ENCODE peak calls at places on chromosomes 4 and X, in seven cellular contexts. E is GM12892, B is HepG2, S is K562, I is SK-N-SH, X is GM12878, T is H1. P is an unnamed sample.

GRCh38 chrX:134537179-134537945 is 77.4 kb downstream of the HPRT1 start:
- DNase-seq in E (no peak), X (no peak), S (peak), I (no peak), T (no peak), B (peak), P (no peak)

GRCh38 chr4:1036095-1036494 is 24.7 kb downstream of the FGFRL1 start:
- DNase-seq in T (no peak), I (no peak), E (no peak), B (no peak), X (no peak), S (no peak), P (no peak)

GRCh38 chr4:17589355-17589754 is 12.4 kb downstream of the LAP3 start:
- DNase-seq in S (no peak), E (no peak), T (no peak), X (no peak), I (no peak), B (no peak), P (no peak)

GRCh38 chr4:177236889-177237288 is 72.8 kb upstream of the NEIL3 start:
- DNase-seq in T (no peak), S (no peak), E (no peak), I (no peak), X (no peak), B (no peak), P (no peak)

GRCh38 chr4:30553721-30554120 is 166.4 kb upstream of the PCDH7 start:
- DNase-seq in B (no peak), S (no peak), X (no peak), I (no peak), T (no peak), E (no peak), P (no peak)

GRCh38 chrX:70434352-70434866 is 10.2 kb upstream of the DLG3 start:
- DNase-seq in T (peak), E (peak), X (no peak), B (peak), I (peak), S (peak), P (peak)

GRCh38 chr4:170777663-170778062 is 687.9 kb upstream of the AADAT start:
- DNase-seq in E (no peak), X (no peak), S (no peak), T (no peak), B (no peak), I (no peak), P (no peak)

GRCh38 chr4:78166582-78166981 is 109.5 kb downstream of the FRAS1 start:
- DNase-seq in B (no peak), X (no peak), T (no peak), E (no peak), I (no peak), S (no peak), P (no peak)

GRCh38 chr4:17323619-17324400 is 188.1 kb downstream of the QDPR start:
- DNase-seq in X (no peak), S (no peak), E (no peak), B (no peak), T (no peak), I (no peak), P (no peak)

GRCh38 chr4:112247021-112247420 is 15.4 kb downstream of the AP1AR start:
- DNase-seq in S (no peak), I (no peak), E (no peak), X (no peak), T (no peak), B (no peak), P (no peak)

GRCh38 chrX:119238557-119238956 is 2.5 kb downstream of the PGRMC1 start:
- DNase-seq in S (no peak), I (no peak), X (no peak), E (no peak), B (no peak), T (no peak), P (no peak)

GRCh38 chr4:70721747-70722146 is at the start of gene RUFY3:
- DNase-seq in S (no peak), I (peak), E (no peak), X (no peak), B (no peak), T (no peak), P (no peak)

GRCh38 chrX:39460491-39460890 is 637.3 kb downstream of the BCOR start:
- DNase-seq in E (no peak), T (no peak), I (no peak), S (no peak), X (no peak), B (no peak), P (no peak)

GRCh38 chr4:171433674-171434073 is 379.5 kb upstream of the GALNTL6 start:
- DNase-seq in X (no peak), T (no peak), I (no peak), B (no peak), S (no peak), E (no peak), P (no peak)

GRCh38 chrX:51825432-51825831 is 68.0 kb upstream of the MAGED1 start:
- DNase-seq in B (no peak), T (no peak), S (no peak), I (no peak), X (no peak), E (no peak), P (no peak)

GRCh38 chr4:100984901-100985300 is 362.4 kb downstream of the PPP3CA start:
- DNase-seq in I (no peak), X (no peak), T (no peak), S (no peak), B (no peak), E (no peak), P (no peak)

GRCh38 chr4:148120216-148120615 is 322.0 kb downstream of the NR3C2 start:
- DNase-seq in E (no peak), B (no peak), S (no peak), X (no peak), T (no peak), I (no peak), P (no peak)

GRCh38 chrX:270848-271367 is 10.3 kb upstream of the PLCXD1 start:
- DNase-seq in B (no peak), I (no peak), S (no peak), T (no peak), E (no peak), X (no peak), P (no peak)

GRCh38 chrX:79325263-79325958 is 41.7 kb downstream of the ITM2A start:
- DNase-seq in T (no peak), S (no peak), E (no peak), B (no peak), X (no peak), I (no peak), P (no peak)

GRCh38 chrX:131830400-131831184 is 192.5 kb upstream of the STK26 start:
- DNase-seq in S (peak), X (peak), T (peak), B (peak), I (peak), E (no peak), P (no peak)

GRCh38 chrX:72169008-72169728 is 12.4 kb upstream of the PIN4 start:
- DNase-seq in I (no peak), B (no peak), S (no peak), E (no peak), X (no peak), T (no peak), P (no peak)

GRCh38 chr4:2958446-2958845 is 4.8 kb downstream of the NOP14 start:
- DNase-seq in T (no peak), E (no peak), B (no peak), S (no peak), I (no peak), X (no peak), P (no peak)

GRCh38 chrX:110987292-110987691 is 108.7 kb upstream of the PAK3 start:
- DNase-seq in E (no peak), B (no peak), X (no peak), I (no peak), S (no peak), T (no peak), P (no peak)

GRCh38 chr4:38365748-38366310 is 298.2 kb upstream of the KLF3 start:
- DNase-seq in I (no peak), T (no peak), X (no peak), S (no peak), E (no peak), B (peak), P (no peak)

GRCh38 chrX:12979011-12979629 is 4.2 kb downstream of the TMSB4X start:
- DNase-seq in X (no peak), E (no peak), I (no peak), T (no peak), S (no peak), B (no peak), P (no peak)

GRCh38 chr4:83392562-83392961 is 57.9 kb upstream of the HPSE start:
- DNase-seq in X (no peak), S (no peak), B (peak), E (no peak), I (no peak), T (no peak), P (no peak)

GRCh38 chrX:131816551-131817136 is 206.5 kb upstream of the STK26 start:
- DNase-seq in S (no peak), T (no peak), I (peak), E (no peak), B (no peak), X (peak), P (no peak)

GRCh38 chr4:8721621-8722020 is 129.1 kb downstream of the CPZ start:
- DNase-seq in T (no peak), S (no peak), B (no peak), X (no peak), I (no peak), E (no peak), P (no peak)

GRCh38 chr4:38466401-38466800 is 197.6 kb upstream of the KLF3 start:
- DNase-seq in X (no peak), E (no peak), S (peak), I (no peak), B (no peak), T (no peak), P (no peak)

GRCh38 chrX:102723456-102723855 is 2.9 kb downstream of the GPRASP3 start:
- DNase-seq in B (no peak), I (no peak), S (no peak), E (no peak), X (no peak), T (no peak), P (no peak)

GRCh38 chr4:110823251-110823650 is 200.4 kb upstream of the PITX2 start:
- DNase-seq in T (no peak), B (no peak), I (no peak), E (no peak), X (no peak), S (no peak), P (no peak)

GRCh38 chr4:913280-913618 is 18.9 kb downstream of the GAK start:
- DNase-seq in S (no peak), B (no peak), I (no peak), X (no peak), E (no peak), T (no peak), P (no peak)

GRCh38 chr4:24781999-24782745 is 13.2 kb upstream of the SOD3 start:
- DNase-seq in B (no peak), T (no peak), X (no peak), I (no peak), S (no peak), E (no peak), P (no peak)

GRCh38 chr4:109728385-109728784 is 1.5 kb downstream of the PLA2G12A start:
- DNase-seq in T (no peak), B (no peak), E (no peak), S (no peak), X (no peak), I (no peak), P (no peak)

GRCh38 chr4:108433832-108434231 is 186.5 kb upstream of the RPL34 start:
- DNase-seq in X (no peak), T (no peak), E (no peak), I (no peak), S (no peak), B (no peak), P (no peak)

GRCh38 chr4:159010563-159011260 is 92.2 kb upstream of the RAPGEF2 start:
- DNase-seq in I (no peak), B (peak), S (no peak), T (no peak), X (no peak), E (no peak), P (no peak)
- TF ChIP-seq TAF1 in I (no peak), B (no peak), S (no peak), T (no peak), X (no peak), E (no peak), P (no peak)

GRCh38 chr4:75715105-75715799 is 9.1 kb upstream of the USO1 start:
- DNase-seq in X (no peak), B (no peak), E (no peak), T (no peak), S (no peak), I (peak), P (no peak)

GRCh38 chr4:75714681-75715080 is 9.7 kb upstream of the USO1 start:
- DNase-seq in S (no peak), B (no peak), T (no peak), I (peak), X (no peak), E (no peak), P (no peak)

GRCh38 chr4:75708218-75708691 is 16.1 kb upstream of the USO1 start:
- DNase-seq in I (no peak), T (no peak), E (no peak), B (peak), X (no peak), S (no peak), P (no peak)

GRCh38 chr4:75705198-75705712 is 19.1 kb upstream of the USO1 start:
- DNase-seq in I (no peak), E (no peak), X (no peak), S (no peak), T (peak), B (no peak), P (no peak)

DNA sequence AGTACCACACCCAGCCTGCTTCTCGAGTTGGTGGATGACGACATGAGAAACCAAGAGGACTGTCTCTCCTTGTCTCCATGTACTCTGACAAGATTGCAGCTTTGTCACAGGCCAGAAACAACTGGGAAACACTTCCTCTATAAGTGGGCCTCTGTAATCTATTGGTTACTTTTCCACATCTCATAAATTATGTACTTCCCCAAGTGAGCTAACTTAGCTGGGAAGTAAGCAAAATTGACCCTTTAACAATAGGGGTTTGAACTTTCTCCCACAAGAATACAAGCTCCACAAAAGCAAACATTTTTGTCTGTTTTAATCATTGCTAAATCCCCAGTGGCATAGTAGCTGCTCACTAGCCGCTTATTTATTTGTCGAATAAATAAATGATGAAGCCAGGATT is 14.1 kb upstream of the USO1 start:
- DNase-seq in I (no peak), T (no peak), E (no peak), X (no peak), S (no peak), B (no peak), P (no peak)
- TF ChIP-seq TAF1 in I (no peak), T (no peak), E (no peak), X (no peak), S (no peak), B (no peak), P (no peak)

GRCh38 chrX:38305971-38306370 is 21.3 kb downstream of the RPGR start:
- DNase-seq in I (no peak), B (peak), T (no peak), S (no peak), E (no peak), X (no peak), P (no peak)

DNA sequence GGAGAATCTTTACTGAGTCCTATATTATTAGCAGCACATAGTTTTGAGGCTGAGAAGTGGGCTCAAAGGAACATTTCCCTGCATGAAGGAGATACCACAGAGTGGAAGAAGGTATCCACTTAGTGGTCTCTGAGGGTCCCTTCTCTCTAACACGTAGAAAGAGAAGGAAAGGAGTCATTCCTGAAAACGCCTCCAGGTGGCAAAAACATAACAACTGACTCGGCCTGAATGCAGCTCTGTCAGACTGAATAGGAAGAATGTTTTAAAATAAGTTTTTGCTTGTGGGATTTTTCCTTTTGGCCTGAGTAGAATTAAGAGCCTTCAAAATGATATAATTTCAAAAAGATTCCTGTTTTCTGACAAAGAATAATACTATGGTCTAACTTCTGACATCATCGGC is 23.3 kb downstream of the RPGR start:
- DNase-seq in S (peak), E (no peak), T (no peak), X (no peak), B (peak), I (no peak), P (no peak)
- TF ChIP-seq TAF1 in S (no peak), E (no peak), T (no peak), X (no peak), B (no peak), I (no peak), P (no peak)

GRCh38 chr4:182705389-182705788 is 211.8 kb downstream of the DCTD start:
- DNase-seq in T (no peak), X (no peak), I (no peak), E (no peak), B (no peak), S (no peak), P (no peak)

GRCh38 chr4:182715548-182715947 is 201.6 kb downstream of the DCTD start:
- DNase-seq in E (no peak), I (no peak), T (no peak), S (no peak), B (no peak), X (no peak), P (no peak)

GRCh38 chr4:182716207-182716606 is 201.0 kb downstream of the DCTD start:
- DNase-seq in E (no peak), X (no peak), T (no peak), B (no peak), I (no peak), S (no peak), P (no peak)

DNA sequence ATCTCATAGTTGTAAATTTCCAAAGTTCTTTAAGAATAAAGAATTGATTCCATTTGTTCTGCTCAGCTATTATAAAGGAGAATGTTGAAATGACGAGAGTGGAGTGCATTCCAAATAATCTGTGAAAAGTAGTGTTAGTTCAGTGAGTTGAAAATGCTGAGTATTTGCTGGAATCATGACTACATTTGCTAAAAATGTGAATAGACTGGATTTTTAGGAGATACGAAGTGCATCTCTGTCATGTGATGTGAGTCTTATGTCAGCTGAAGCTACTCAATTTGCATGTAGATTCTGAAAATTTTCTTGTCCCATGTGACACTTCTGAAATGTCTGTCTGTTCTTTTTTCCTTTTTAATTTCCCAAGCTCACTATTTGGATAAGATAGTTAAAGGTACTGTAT is 206.0 kb downstream of the DCTD start:
- DNase-seq in E (no peak), T (no peak), I (no peak), B (no peak), S (no peak), X (no peak), P (no peak)
- TF ChIP-seq TAF1 in E (no peak), T (no peak), I (no peak), B (no peak), S (no peak), X (no peak), P (no peak)

P was measured in GM12891.